ENCODE peak calls at places on chromosome 7, in ten cellular contexts. K, X, A, L, S, W, F, E, N and Y are unnamed samples.
A peak's percentile ranks its signal among the peaks of the same experiment; 100 is the strongest.

GRCh38 chr7:87131806-87132205 is 20.4 kb upstream of the DMTF1 start:
- DNase-seq in K (no peak), X (no peak), A (no peak), L (no peak), S (no peak), W (no peak), F (no peak), E (no peak), N (no peak), Y (no peak)

GRCh38 chr7:16579216-16579615 is 52.6 kb downstream of the LRRC72 start:
- DNase-seq in K (no peak), X (no peak), A (no peak), L (no peak), S (no peak), W (no peak), F (no peak), E (no peak), N (no peak), Y (no peak)

GRCh38 chr7:90244909-90245841 is at the start of gene CFAP69:
- DNase-seq in K (peak; percentile 95), X (peak; percentile 96), A (peak; percentile 96), L (peak; percentile 93), S (peak; percentile 89), W (peak; percentile 93), F (peak; percentile 73), E (peak; percentile 83), N (peak; percentile 95), Y (peak; percentile 49)

GRCh38 chr7:30148951-30149459 is 14.2 kb downstream of the MTURN start:
- DNase-seq in K (peak; percentile 81), X (no peak), A (peak; percentile 90), L (no peak), S (no peak), W (no peak), F (no peak), E (no peak), N (peak; percentile 87), Y (peak; percentile 76)

GRCh38 chr7:111982133-111982532 is 224.1 kb downstream of the DOCK4 start:
- DNase-seq in K (no peak), X (no peak), A (no peak), L (no peak), S (no peak), W (no peak), F (no peak), E (no peak), N (no peak), Y (no peak)

GRCh38 chr7:145779165-145779564 is 337.4 kb upstream of the CNTNAP2 start:
- DNase-seq in K (no peak), X (no peak), A (no peak), L (no peak), S (no peak), W (no peak), F (no peak), E (no peak), N (no peak), Y (no peak)

GRCh38 chr7:134189559-134189958 is 62.4 kb downstream of the LRGUK start:
- DNase-seq in K (no peak), X (no peak), A (no peak), L (no peak), S (no peak), W (no peak), F (no peak), E (no peak), N (no peak), Y (no peak)

GRCh38 chr7:132095111-132095765 is 481.0 kb downstream of the PLXNA4 start:
- DNase-seq in K (no peak), X (no peak), A (no peak), L (no peak), S (peak; percentile 7), W (no peak), F (no peak), E (no peak), N (no peak), Y (no peak)

GRCh38 chr7:152931583-152931982 is 172.0 kb downstream of the ACTR3B start:
- DNase-seq in K (no peak), X (no peak), A (no peak), L (no peak), S (no peak), W (no peak), F (no peak), E (no peak), N (no peak), Y (no peak)

DNA sequence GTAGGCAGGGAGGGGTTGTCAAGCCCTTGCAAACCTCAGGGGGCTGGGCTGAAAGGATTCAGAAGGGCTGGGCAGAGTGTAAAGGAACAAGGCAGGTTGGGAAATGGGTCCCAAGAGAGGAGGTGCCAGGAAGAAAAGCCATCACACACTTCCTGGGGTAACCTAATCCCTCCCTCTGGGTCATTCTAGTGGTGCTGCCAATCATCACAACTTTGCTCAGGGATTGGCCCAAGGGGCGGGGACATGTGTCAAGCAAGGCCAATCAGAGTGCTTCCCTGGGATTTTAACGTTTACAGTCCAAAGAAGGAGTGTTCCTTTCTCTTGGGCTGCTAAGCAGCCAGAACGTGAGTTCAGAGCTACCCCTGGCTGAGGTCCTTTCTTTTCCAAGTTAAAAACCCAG is 57.1 kb upstream of the NPTX2 start:
- DNase-seq in K (no peak), X (no peak), A (no peak), L (no peak), S (no peak), W (no peak), F (no peak), E (no peak), N (no peak), Y (no peak)
- H3K27ac ChIP-seq in K (no peak overlapping the region), X (no peak overlapping the region), A (no peak overlapping the region), L (no peak overlapping the region), S (no peak overlapping the region), W (no peak overlapping the region), F (no peak overlapping the region), E (peak overlapping the region; percentile 15), N (no peak overlapping the region), Y (no peak overlapping the region)

DNA sequence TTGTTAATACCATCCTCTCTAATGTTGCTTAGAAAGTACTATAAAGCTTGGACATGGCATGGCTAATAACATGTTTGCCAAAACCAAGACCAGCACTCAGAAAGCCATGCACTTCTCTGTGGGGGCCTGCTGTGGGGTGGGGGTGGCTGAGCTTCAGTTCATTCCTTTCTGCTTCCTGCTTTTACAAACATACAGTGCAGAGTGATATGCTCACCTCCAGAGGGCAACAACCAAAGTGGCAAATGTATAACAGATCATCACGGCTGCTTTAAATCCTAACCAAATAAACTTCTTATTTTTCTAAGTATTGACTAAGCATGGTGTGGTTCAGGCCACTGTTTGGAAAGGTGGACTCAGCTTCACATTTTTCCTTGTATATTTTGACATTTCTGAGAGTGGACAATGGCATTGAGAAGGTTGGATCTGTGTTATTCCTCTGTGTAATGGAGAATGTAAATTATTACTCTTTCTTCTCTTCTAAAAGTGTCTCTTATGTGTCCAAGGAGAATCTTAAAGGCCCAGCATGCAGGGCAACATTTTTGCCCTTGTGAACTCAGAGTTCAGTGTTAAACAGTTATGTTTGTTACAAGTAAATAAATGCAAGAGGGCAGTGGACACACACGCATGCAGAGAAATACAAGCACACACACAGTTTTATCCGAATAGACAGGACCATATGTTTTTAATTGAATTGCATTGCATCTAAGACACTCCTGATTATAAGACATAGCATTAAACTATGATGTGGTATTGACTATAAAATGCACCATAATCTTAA is 186.1 kb downstream of the HERPUD2 start:
- DNase-seq in K (no peak), X (no peak), A (no peak), L (no peak), S (no peak), W (no peak), F (no peak), E (no peak), N (no peak), Y (no peak)
- TF ChIP-seq CTCF in K (no peak), X (no peak), A (no peak), L (no peak), S (no peak), W (no peak), F (peak; percentile 28), E (no peak), N (no peak), Y (peak; percentile 20)

GRCh38 chr7:100546129-100546867 is 7.3 kb downstream of the AGFG2 start:
- DNase-seq in K (no peak), X (no peak), A (no peak), L (no peak), S (no peak), W (no peak), F (no peak), E (no peak), N (no peak), Y (no peak)

GRCh38 chr7:100545636-100546128 is 6.7 kb downstream of the AGFG2 start:
- DNase-seq in K (no peak), X (peak; percentile 91), A (peak; percentile 86), L (peak; percentile 89), S (peak; percentile 78), W (no peak), F (peak; percentile 81), E (peak; percentile 93), N (no peak), Y (peak; percentile 61)

GRCh38 chr7:100543586-100543985 is 4.6 kb downstream of the AGFG2 start:
- DNase-seq in K (no peak), X (no peak), A (no peak), L (no peak), S (no peak), W (no peak), F (no peak), E (no peak), N (no peak), Y (no peak)

GRCh38 chr7:100544949-100545635 is 6.1 kb downstream of the AGFG2 start:
- DNase-seq in K (no peak), X (no peak), A (no peak), L (peak; percentile 43), S (no peak), W (no peak), F (no peak), E (no peak), N (no peak), Y (no peak)

DNA sequence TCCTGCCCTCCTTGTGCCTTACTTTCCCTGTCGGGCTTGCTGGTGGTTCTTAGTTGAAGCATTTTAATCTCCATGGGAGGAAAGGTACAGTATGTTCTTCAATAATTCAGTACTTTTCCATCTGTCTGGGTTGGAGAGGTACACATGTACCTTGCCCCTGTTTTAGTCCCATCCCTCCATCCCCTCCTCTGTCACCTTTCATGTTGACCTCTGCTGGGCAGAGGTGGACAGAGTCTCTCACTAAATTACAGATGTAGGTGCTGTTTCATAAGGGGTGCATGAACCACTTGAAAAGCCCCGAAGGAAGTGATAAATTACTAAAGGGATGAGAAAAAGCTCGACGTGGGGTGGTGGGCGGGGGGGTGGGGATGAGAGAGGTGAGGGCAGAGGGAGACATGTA is 5.4 kb downstream of the AGFG2 start:
- DNase-seq in K (no peak), X (no peak), A (no peak), L (no peak), S (no peak), W (no peak), F (no peak), E (no peak), N (no peak), Y (no peak)
- H3K4me1 ChIP-seq in K (peaks cover 62% of the 10 kb centered on the region), X (peaks cover 57% of the 10 kb centered on the region), A (peaks cover 40% of the 10 kb centered on the region), L (peaks cover 91% of the 10 kb centered on the region), S (peaks cover 74% of the 10 kb centered on the region), W (peaks cover 70% of the 10 kb centered on the region), F (peaks cover 64% of the 10 kb centered on the region), E (peaks cover 45% of the 10 kb centered on the region), N (peaks cover 100% of the 10 kb centered on the region), Y (peaks cover 17% of the 10 kb centered on the region)

DNA sequence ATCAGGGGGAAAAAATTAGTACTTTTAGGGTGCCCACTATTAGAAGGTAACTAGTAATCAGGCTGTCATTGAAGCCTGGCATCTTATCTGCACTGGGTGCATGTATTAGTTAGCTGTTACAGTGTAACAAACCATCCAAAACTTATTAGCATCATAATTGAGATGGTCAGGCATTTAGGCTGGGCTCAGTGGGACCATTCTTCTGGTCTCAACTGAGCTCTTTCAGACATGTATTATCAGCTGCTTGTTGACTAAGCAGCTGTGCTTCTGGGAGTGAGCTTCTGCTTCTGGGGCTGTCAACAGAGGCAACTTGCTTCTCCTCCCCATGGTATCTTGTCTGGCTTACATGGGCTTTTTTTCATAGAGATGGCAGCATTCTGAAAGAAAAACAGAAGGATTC is 154.0 kb upstream of the ZNF92 start:
- DNase-seq in K (no peak), X (no peak), A (no peak), L (no peak), S (no peak), W (no peak), F (no peak), E (no peak), N (no peak), Y (no peak)
- H3K27ac ChIP-seq in K (no peak overlapping the region), X (no peak overlapping the region), A (no peak overlapping the region), L (no peak overlapping the region), S (no peak overlapping the region), W (no peak overlapping the region), F (no peak overlapping the region), E (no peak overlapping the region), N (no peak overlapping the region), Y (no peak overlapping the region)